ENCODE peak calls at places on chromosome X, in six cellular contexts. V, X, Y, J, A and T are unnamed samples.

GRCh38 chrX:136783159-136783558 is 2.4 kb upstream of the ARHGEF6 start:
- DNase-seq in V (no peak), X (no peak), Y (no peak), J (no peak), A (no peak), T (no peak)

GRCh38 chrX:100687546-100687945 is 43.5 kb downstream of the SRPX2 start:
- DNase-seq in V (no peak), X (no peak), Y (no peak), J (no peak), A (no peak), T (no peak)

GRCh38 chrX:103722505-103722904 is 11.8 kb downstream of the TMEM31 start:
- DNase-seq in V (no peak), X (no peak), Y (peak), J (no peak), A (no peak), T (no peak)

GRCh38 chrX:32483534-32484136 is 727.7 kb downstream of the DMD start:
- DNase-seq in V (no peak), X (no peak), Y (no peak), J (peak), A (no peak), T (no peak)

GRCh38 chrX:132045456-132045855 is 22.4 kb downstream of the STK26 start:
- DNase-seq in V (no peak), X (no peak), Y (peak), J (no peak), A (no peak), T (no peak)

GRCh38 chrX:137427813-137428212 is 138.1 kb upstream of the ZIC3 start:
- DNase-seq in V (no peak), X (no peak), Y (no peak), J (no peak), A (no peak), T (no peak)

GRCh38 chrX:106955004-106955772 is 35.0 kb downstream of the CLDN2 start:
- DNase-seq in V (no peak), X (no peak), Y (peak), J (no peak), A (no peak), T (no peak)

GRCh38 chrX:19912-20571 is 261.1 kb upstream of the PLCXD1 start:
- DNase-seq in V (no peak), X (no peak), Y (no peak), J (no peak), A (no peak), T (no peak)

GRCh38 chrX:23062359-23062758 is 62.6 kb downstream of the DDX53 start:
- DNase-seq in V (no peak), X (no peak), Y (no peak), J (no peak), A (no peak), T (no peak)

GRCh38 chrX:149495573-149496071 is 9.5 kb downstream of the IDS start:
- DNase-seq in V (no peak), X (no peak), Y (peak), J (no peak), A (no peak), T (peak)